ENCODE peak calls at places on chromosomes 11 and 22, in five cellular contexts. Q, P, D, R and S are unnamed samples.
A peak's percentile ranks its signal among the peaks of the same experiment; 100 is the strongest.

GRCh38 chr11:117230286-117230961 is 1.4 kb downstream of the PCSK7 start:
- DNase-seq in Q (no peak), P (no peak), D (peak; percentile 71), R (no peak), S (no peak)

GRCh38 chr11:116162541-116163230 is 610.1 kb downstream of the BUD13 start:
- DNase-seq in Q (peak; percentile 66), P (peak; percentile 96), D (no peak), R (no peak), S (peak; percentile 99)

GRCh38 chr11:110093407-110094297 is 460 bp downstream of the ZC3H12C start:
- DNase-seq in Q (peak; percentile 74), P (peak; percentile 66), D (no peak), R (peak; percentile 49), S (peak; percentile 53)

GRCh38 chr11:9362393-9362863 is 22.0 kb upstream of the IPO7 start:
- DNase-seq in Q (no peak), P (no peak), D (no peak), R (no peak), S (no peak)

GRCh38 chr11:65003282-65003681 is 6.5 kb upstream of the BATF2 start:
- DNase-seq in Q (no peak), P (no peak), D (no peak), R (no peak), S (no peak)

GRCh38 chr11:8059030-8059429 is 22.0 kb upstream of the TUB start:
- DNase-seq in Q (no peak), P (no peak), D (no peak), R (no peak), S (no peak)

GRCh38 chr11:7513210-7514098 is at the start of gene PPFIBP2:
- DNase-seq in Q (peak; percentile 88), P (peak; percentile 69), D (peak; percentile 87), R (peak; percentile 74), S (peak; percentile 69)

GRCh38 chr11:65594991-65595920 is at the start of gene KCNK7:
- DNase-seq in Q (no peak), P (no peak), D (no peak), R (no peak), S (no peak)

GRCh38 chr11:47412152-47412746 is 3.9 kb downstream of the SLC39A13 start:
- DNase-seq in Q (no peak), P (no peak), D (peak; percentile 46), R (no peak), S (no peak)

GRCh38 chr11:122745111-122745510 is 89.6 kb downstream of the UBASH3B start:
- DNase-seq in Q (no peak), P (no peak), D (no peak), R (no peak), S (no peak)

GRCh38 chr11:129317564-129317963 is 58.1 kb upstream of the BARX2 start:
- DNase-seq in Q (no peak), P (peak; percentile 23), D (no peak), R (no peak), S (peak; percentile 35)

GRCh38 chr11:20057055-20057943 is 103.0 kb downstream of the DBX1 start:
- DNase-seq in Q (no peak), P (no peak), D (no peak), R (no peak), S (no peak)

GRCh38 chr11:2584434-2584811 is 115.4 kb downstream of the KCNQ1OT1 start:
- DNase-seq in Q (no peak), P (no peak), D (no peak), R (peak; percentile 15), S (no peak)

GRCh38 chr11:78295347-78295746 is 106.6 kb downstream of the USP35 start:
- DNase-seq in Q (no peak), P (no peak), D (no peak), R (no peak), S (no peak)

GRCh38 chr11:130449996-130450419 is 1.6 kb downstream of the ADAMTS15 start:
- DNase-seq in Q (no peak), P (no peak), D (no peak), R (no peak), S (peak; percentile 51)

GRCh38 chr11:75078233-75078632 is 18.4 kb downstream of the OR2AT4 start:
- DNase-seq in Q (no peak), P (no peak), D (no peak), R (no peak), S (no peak)

GRCh38 chr11:44817207-44817944 is 90.6 kb downstream of the TSPAN18 start:
- DNase-seq in Q (no peak), P (no peak), D (no peak), R (no peak), S (no peak)

GRCh38 chr11:62140302-62141110 is 16.7 kb downstream of the INCENP start:
- DNase-seq in Q (no peak), P (no peak), D (no peak), R (no peak), S (no peak)

GRCh38 chr11:848380-848931 is 5.8 kb downstream of the TSPAN4 start:
- DNase-seq in Q (no peak), P (peak; percentile 24), D (peak; percentile 70), R (no peak), S (peak; percentile 63)

GRCh38 chr22:36003972-36004674 is 24.5 kb downstream of the RBFOX2 start:
- DNase-seq in Q (no peak), P (no peak), D (no peak), R (no peak), S (no peak)

GRCh38 chr11:109015283-109015682 is 350.4 kb downstream of the DDX10 start:
- DNase-seq in Q (no peak), P (no peak), D (no peak), R (no peak), S (no peak)